ENCODE peak calls at places on chromosomes 16 and 17, in nine cellular contexts. H is fibroblast of the aortic adventitia, Y is GM10248, L is astrocyte of the spinal cord, Z is lower leg skin, U is uterus, M is spleen, S is neural progenitor cell, X is left ventricle myocardium inferior. C is an unnamed sample.

GRCh38 chr16:87064731-87065720 is 252.2 kb downstream of the C16orf95 start:
- DNase-seq in Z (peak; percentile 31), L (peak; percentile 37), X (no peak), S (no peak), M (no peak), Y (no peak), U (no peak), H (no peak), C (no peak)

GRCh38 chr17:45334231-45334630 is 17.4 kb upstream of the MAP3K14 start:
- DNase-seq in Z (peak; percentile 42), M (no peak), S (no peak), L (no peak), X (no peak), U (peak; percentile 4), Y (no peak), H (no peak), C (no peak)

GRCh38 chr16:86882586-86883280 is 304.4 kb downstream of the FOXL1 start:
- DNase-seq in H (peak; percentile 86), X (peak; percentile 60), L (peak; percentile 76), Y (no peak), M (peak; percentile 33), U (no peak), Z (no peak), S (no peak), C (no peak)

GRCh38 chr17:18314059-18314730 is 599 bp downstream of the TOP3A start:
- DNase-seq in U (no peak), L (peak; percentile 21), Y (no peak), S (peak; percentile 21), H (peak; percentile 27), M (no peak), X (no peak), Z (no peak), C (no peak)

GRCh38 chr17:45428954-45429337 is 3.7 kb downstream of the ARHGAP27 start:
- DNase-seq in S (no peak), X (no peak), Z (no peak), M (peak; percentile 85), U (no peak), H (no peak), Y (no peak), L (no peak), C (no peak)

GRCh38 chr17:9054611-9055010 is 33.3 kb downstream of the NTN1 start:
- DNase-seq in Y (no peak), H (no peak), M (no peak), U (no peak), L (no peak), Z (no peak), X (no peak), S (peak; percentile 88), C (no peak)

GRCh38 chr17:17682737-17683675 is 1.7 kb downstream of the RAI1 start:
- DNase-seq in H (peak; percentile 89), Y (peak; percentile 65), U (peak; percentile 78), M (peak; percentile 89), L (peak; percentile 90), X (peak; percentile 77), S (peak; percentile 82), Z (peak; percentile 91), C (no peak)

GRCh38 chr16:67537636-67538591 is 9.3 kb downstream of the RIPOR1 start:
- DNase-seq in Y (peak; percentile 86), L (no peak), M (peak; percentile 95), X (peak; percentile 79), H (no peak), Z (peak; percentile 94), U (peak; percentile 58), S (peak; percentile 71), C (no peak)

GRCh38 chr17:36671144-36671543 is 69.8 kb downstream of the MRM1 start:
- DNase-seq in S (no peak), U (no peak), Y (no peak), Z (no peak), H (no peak), L (no peak), M (no peak), X (no peak), C (no peak)

GRCh38 chr16:89858973-89859808 is 14.2 kb upstream of the TCF25 start:
- DNase-seq in Y (no peak), X (no peak), S (no peak), U (no peak), M (no peak), L (no peak), Z (no peak), H (no peak), C (no peak)

GRCh38 chr17:44775136-44775837 is 16.5 kb downstream of the ADAM11 start:
- DNase-seq in L (peak; percentile 98), X (peak; percentile 96), S (peak; percentile 100), U (peak; percentile 98), M (peak; percentile 99), Z (peak; percentile 99), Y (peak; percentile 99), H (peak; percentile 95), C (peak; percentile 98)

GRCh38 chr17:66441012-66441703 is 138.7 kb downstream of the PRKCA start:
- DNase-seq in X (no peak), U (no peak), Z (no peak), M (no peak), S (no peak), Y (peak; percentile 54), H (no peak), L (no peak), C (no peak)

GRCh38 chr17:3766783-3767182 is 34.2 kb downstream of the ITGAE start:
- DNase-seq in S (no peak), H (no peak), X (no peak), L (no peak), U (no peak), Y (no peak), M (peak; percentile 50), Z (no peak), C (no peak)

GRCh38 chr16:19578378-19578851 is 22.9 kb downstream of the VPS35L start:
- DNase-seq in S (peak; percentile 32), H (peak; percentile 91), X (no peak), Y (no peak), M (no peak), L (peak; percentile 58), Z (no peak), U (no peak), C (no peak)

GRCh38 chr17:74569392-74570003 is 2.2 kb upstream of the CD300H start:
- DNase-seq in S (no peak), Y (no peak), H (peak; percentile 94), L (peak; percentile 93), Z (no peak), X (no peak), U (no peak), M (no peak), C (no peak)

GRCh38 chr16:55494994-55495421 is 13.9 kb upstream of the LPCAT2 start:
- DNase-seq in M (no peak), U (peak; percentile 78), Y (no peak), S (peak; percentile 47), H (peak; percentile 95), Z (peak; percentile 83), L (peak; percentile 91), X (no peak), C (peak; percentile 49)

GRCh38 chr16:4160663-4161436 is 44.6 kb upstream of the ADCY9 start:
- DNase-seq in H (peak; percentile 32), Y (no peak), L (no peak), S (no peak), Z (no peak), U (no peak), X (no peak), M (no peak), C (no peak)
- TF ChIP-seq CTCF in H (peak; percentile 11), Y (no peak), L (no peak), S (no peak), Z (no peak), U (no peak), X (peak; percentile 11), M (no peak), C (no peak)

GRCh38 chr17:7324438-7324779 is 4.7 kb downstream of the NEURL4 start:
- DNase-seq in U (no peak), H (no peak), Y (no peak), X (no peak), M (no peak), L (no peak), Z (no peak), S (no peak), C (no peak)
- TF ChIP-seq CTCF in U (no peak), H (no peak), Y (no peak), X (no peak), M (no peak), L (no peak), Z (no peak), S (no peak), C (peak; percentile 10)

GRCh38 chr16:5756969-5757368 is 659.4 kb upstream of the EEF2KMT start:
- DNase-seq in M (no peak), Y (no peak), U (no peak), H (no peak), L (no peak), Z (no peak), X (no peak), S (peak; percentile 12), C (no peak)
- TF ChIP-seq CTCF in M (no peak), Y (no peak), U (no peak), H (no peak), L (no peak), Z (no peak), X (no peak), S (peak; percentile 37), C (no peak)

GRCh38 chr16:3149630-3150345 is 15.0 kb downstream of the ZNF213 start:
- DNase-seq in M (peak; percentile 90), X (peak; percentile 79), H (peak; percentile 39), S (peak; percentile 88), Z (peak; percentile 94), Y (peak; percentile 78), U (peak; percentile 60), L (peak; percentile 60), C (no peak)

GRCh38 chr16:3150346-3151218 is 15.8 kb downstream of the ZNF213 start:
- DNase-seq in Y (peak; percentile 97), S (peak; percentile 99), L (peak; percentile 96), Z (peak; percentile 99), U (peak; percentile 95), M (peak; percentile 98), H (peak; percentile 96), X (peak; percentile 95), C (peak; percentile 99)

GRCh38 chr16:3153077-3153368 is 18.2 kb downstream of the ZNF213 start:
- DNase-seq in M (no peak), U (no peak), L (no peak), H (no peak), Y (no peak), Z (no peak), X (no peak), S (no peak), C (no peak)

GRCh38 chr16:3152022-3152272 is 17.1 kb downstream of the ZNF213 start:
- DNase-seq in S (no peak), Y (no peak), M (no peak), Z (no peak), U (no peak), X (no peak), L (no peak), H (no peak), C (no peak)

DNA sequence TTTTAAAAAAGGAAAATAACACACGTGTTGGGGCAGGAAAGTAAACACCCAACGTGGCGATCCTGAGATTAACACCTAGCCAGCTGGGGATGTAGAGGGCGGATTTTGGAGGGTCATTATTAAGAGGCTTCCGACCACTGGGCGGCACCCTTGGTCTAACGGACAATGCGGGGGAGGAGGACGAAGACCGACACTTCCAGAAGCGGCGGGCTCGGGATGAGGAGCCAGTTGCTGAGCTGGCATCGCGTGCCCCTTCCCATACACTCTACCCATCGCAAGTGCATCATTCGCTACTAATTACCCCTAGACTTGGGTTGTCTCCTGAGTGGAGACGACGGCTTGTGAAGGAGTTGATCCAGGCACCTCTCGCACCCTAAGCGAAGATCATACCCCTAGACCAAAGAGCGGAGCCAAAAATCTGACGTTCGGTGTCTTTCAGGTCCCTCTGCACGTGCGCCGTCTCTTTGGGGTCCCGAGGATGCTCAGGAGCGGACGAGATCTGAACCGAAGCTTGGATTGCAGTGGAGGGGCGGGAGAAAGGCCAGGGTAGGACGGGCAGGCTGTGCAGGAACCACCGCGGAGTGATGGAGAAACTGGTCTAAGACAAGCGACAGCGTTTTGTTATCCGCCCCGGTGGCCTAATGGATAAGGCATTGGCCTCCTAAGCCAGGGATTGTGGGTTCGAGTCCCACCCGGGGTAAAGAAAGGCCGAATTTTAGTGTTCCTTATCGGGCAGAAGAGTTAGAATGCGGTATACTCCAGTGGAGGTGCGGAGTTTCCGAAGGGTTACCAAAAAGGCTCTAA is 17.6 kb downstream of the ZNF213 start:
- DNase-seq in X (peak; percentile 86), Z (peak; percentile 99), U (peak; percentile 96), L (peak; percentile 91), Y (peak; percentile 59), H (peak; percentile 93), M (peak; percentile 87), S (peak; percentile 94), C (peak; percentile 95)
- TF ChIP-seq CTCF in X (peak; percentile 46), Z (no peak), U (peak; percentile 32), L (peak; percentile 51), Y (peak; percentile 59), H (peak; percentile 32), M (no peak), S (peak; percentile 63), C (peak; percentile 57)